ENCODE peak calls at places on chromosomes 3 and 15, in six cellular contexts. M is A549, P is neural progenitor cell, F is psoas muscle, E is cardiac fibroblast, C is endothelial cell. D is an unnamed sample.

GRCh38 chr3:39502838-39503145 is 35.3 kb downstream of the MOBP start:
- DNase-seq in M (no peak), P (no peak), F (no peak), E (no peak), C (no peak), D (no peak)

GRCh38 chr3:88807471-88808090 is 299.8 kb upstream of the EPHA3 start:
- DNase-seq in M (no peak), P (peak; percentile 63), F (no peak), E (peak; percentile 73), C (no peak), D (no peak)

GRCh38 chr3:78645628-78646310 is 1122.0 kb downstream of the ROBO1 start:
- DNase-seq in M (peak; percentile 79), P (peak; percentile 73), F (no peak), E (peak; percentile 90), C (peak; percentile 35), D (no peak)

GRCh38 chr3:46681387-46681786 is 12.1 kb downstream of the ALS2CL start:
- DNase-seq in M (no peak), P (no peak), F (no peak), E (no peak), C (no peak), D (no peak)

GRCh38 chr3:169668081-169668956 is 4.8 kb upstream of the MECOM start:
- DNase-seq in M (peak; percentile 18), P (peak; percentile 75), F (peak; percentile 62), E (peak; percentile 50), C (peak; percentile 55), D (no peak)

GRCh38 chr3:134384963-134385362 is 10.7 kb upstream of the AMOTL2 start:
- DNase-seq in M (no peak), P (no peak), F (no peak), E (no peak), C (no peak), D (no peak)

GRCh38 chr3:177673105-177673804 is 476.0 kb upstream of the TBL1XR1 start:
- DNase-seq in M (peak; percentile 16), P (no peak), F (no peak), E (peak; percentile 88), C (no peak), D (no peak)

GRCh38 chr3:49720383-49721164 is 1.1 kb upstream of the AMIGO3 start:
- DNase-seq in M (no peak), P (no peak), F (peak; percentile 52), E (no peak), C (no peak), D (no peak)

GRCh38 chr3:149576071-149576564 is 81.7 kb downstream of the WWTR1 start:
- DNase-seq in M (peak; percentile 89), P (peak; percentile 50), F (no peak), E (peak; percentile 98), C (no peak), D (no peak)

GRCh38 chr3:46552538-46552937 is 13.6 kb downstream of the LRRC2 start:
- DNase-seq in M (no peak), P (no peak), F (no peak), E (no peak), C (no peak), D (no peak)

GRCh38 chr15:42267286-42267685 is 5.7 kb upstream of the GANC start:
- DNase-seq in M (no peak), P (no peak), F (no peak), E (peak; percentile 7), C (no peak), D (no peak)

GRCh38 chr3:114627760-114628159 is 333.9 kb downstream of the TIGIT start:
- DNase-seq in M (no peak), P (no peak), F (peak; percentile 64), E (peak; percentile 81), C (no peak), D (no peak)

GRCh38 chr3:46338840-46339239 is 15.1 kb upstream of the CCR2 start:
- DNase-seq in M (no peak), P (no peak), F (no peak), E (no peak), C (no peak), D (no peak)

GRCh38 chr3:117356296-117356695 is 646.7 kb downstream of the TUSC7 start:
- DNase-seq in M (no peak), P (peak; percentile 70), F (no peak), E (no peak), C (no peak), D (no peak)
- TF ChIP-seq CTCF in M (no peak), P (no peak), F (no peak), E (no peak), C (no peak), D (no peak)

GRCh38 chr15:49877871-49878511 is 241.0 kb downstream of the ATP8B4 start:
- DNase-seq in M (no peak), P (no peak), F (no peak), E (peak; percentile 47), C (no peak), D (no peak)

GRCh38 chr15:49877117-49877860 is 241.7 kb downstream of the ATP8B4 start:
- DNase-seq in M (no peak), P (no peak), F (no peak), E (no peak), C (no peak), D (no peak)

GRCh38 chr15:49876401-49877038 is 242.5 kb downstream of the ATP8B4 start:
- DNase-seq in M (peak; percentile 37), P (peak; percentile 45), F (no peak), E (no peak), C (peak; percentile 27), D (no peak)

DNA sequence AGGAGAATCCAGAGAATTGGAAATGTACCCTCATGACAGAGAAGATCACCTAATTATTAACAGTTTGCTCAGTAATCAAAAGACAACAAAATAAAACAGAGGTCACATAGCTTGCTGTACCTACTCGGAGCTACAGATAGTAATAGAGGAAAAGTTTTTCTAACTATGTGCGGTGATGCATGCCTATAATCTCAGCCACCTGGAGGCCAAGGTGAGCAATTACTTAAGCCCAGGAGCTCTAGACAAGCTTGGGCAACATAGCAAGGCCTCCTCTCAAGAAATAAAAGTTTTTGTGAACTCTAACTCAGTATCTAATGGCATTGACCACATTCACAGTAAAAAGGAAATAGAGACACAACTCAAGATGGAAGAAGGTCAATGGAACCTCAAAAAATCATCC is 243.6 kb downstream of the ATP8B4 start:
- DNase-seq in M (peak; percentile 30), P (no peak), F (no peak), E (no peak), C (no peak), D (no peak)
- TF ChIP-seq CTCF in M (no peak), P (peak; percentile 26), F (no peak), E (no peak), C (peak; percentile 42), D (peak; percentile 41)

GRCh38 chr3:195823286-195823685 is 11.6 kb upstream of the MUC4 start:
- DNase-seq in M (no peak), P (peak; percentile 1), F (no peak), E (no peak), C (no peak), D (no peak)

GRCh38 chr3:195822131-195822696 is 10.5 kb upstream of the MUC4 start:
- DNase-seq in M (no peak), P (peak; percentile 1), F (no peak), E (no peak), C (no peak), D (no peak)

GRCh38 chr3:195825191-195825588 is 13.5 kb upstream of the MUC4 start:
- DNase-seq in M (no peak), P (no peak), F (peak; percentile 31), E (no peak), C (no peak), D (no peak)

GRCh38 chr3:195825857-195826804 is 14.4 kb upstream of the MUC4 start:
- DNase-seq in M (no peak), P (no peak), F (peak; percentile 46), E (no peak), C (no peak), D (no peak)

DNA sequence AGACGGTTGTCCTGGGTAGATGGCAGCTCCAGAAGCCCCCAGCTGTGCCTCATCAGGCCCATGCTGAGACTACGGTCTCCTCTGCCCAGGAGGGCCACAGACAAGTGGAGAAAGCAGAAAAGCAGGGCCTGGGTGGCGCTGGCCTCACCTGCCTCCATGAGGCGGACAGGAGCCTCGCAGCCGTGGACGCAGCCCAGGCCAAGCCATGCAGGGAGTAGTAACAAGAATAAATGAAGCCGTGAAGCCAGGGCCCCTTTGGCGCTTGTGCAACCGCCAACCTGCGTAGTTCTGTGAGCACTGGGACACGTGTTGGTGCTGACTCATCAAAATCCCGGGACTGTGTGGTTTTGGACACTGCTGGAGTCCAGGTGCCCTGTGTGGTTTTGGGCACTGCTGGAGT is 12.3 kb upstream of the MUC4 start:
- DNase-seq in M (no peak), P (peak; percentile 20), F (no peak), E (no peak), C (no peak), D (no peak)
- TF ChIP-seq CTCF in M (no peak), P (no peak), F (no peak), E (no peak), C (no peak), D (no peak)

GRCh38 chr3:20052851-20053250 is 12.6 kb downstream of the KAT2B start:
- DNase-seq in M (no peak), P (no peak), F (no peak), E (no peak), C (no peak), D (no peak)
- TF ChIP-seq CTCF in M (no peak), P (no peak), F (no peak), E (no peak), C (no peak), D (no peak)

GRCh38 chr3:173397161-173398110 is at the start of gene NLGN1:
- DNase-seq in M (no peak), P (peak; percentile 86), F (peak; percentile 83), E (peak; percentile 65), C (peak; percentile 71), D (peak; percentile 78)
- TF ChIP-seq CTCF in M (no peak), P (peak; percentile 44), F (no peak), E (peak; percentile 32), C (no peak), D (peak; percentile 44)

DNA sequence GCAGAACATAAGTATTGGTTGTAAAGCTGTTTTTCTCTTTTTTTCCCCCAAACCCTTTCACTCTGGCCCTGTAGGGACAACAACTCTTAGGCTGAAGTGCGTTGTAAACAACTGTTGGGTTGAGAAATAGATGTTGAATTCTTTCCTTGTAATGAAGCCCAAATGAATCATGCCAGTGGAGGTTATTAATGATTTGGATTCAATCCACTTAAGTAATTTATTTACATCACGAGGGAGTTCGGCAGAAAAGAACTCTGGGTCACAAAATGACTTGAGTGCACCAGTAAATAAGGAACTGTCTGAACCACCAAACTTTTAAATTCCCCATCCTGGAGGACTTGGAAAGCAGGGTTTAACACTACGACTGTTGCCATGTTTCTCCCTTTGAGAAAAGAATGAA is 218.9 kb downstream of the PDZRN3 start:
- DNase-seq in M (no peak), P (no peak), F (no peak), E (no peak), C (no peak), D (no peak)
- TF ChIP-seq CTCF in M (no peak), P (no peak), F (no peak), E (no peak), C (no peak), D (no peak)

GRCh38 chr3:113516115-113516505 is 1.2 kb upstream of the SPICE1 start:
- DNase-seq in M (peak; percentile 72), P (peak; percentile 9), F (no peak), E (no peak), C (no peak), D (no peak)
- TF ChIP-seq CTCF in M (peak; percentile 41), P (no peak), F (no peak), E (no peak), C (no peak), D (no peak)

GRCh38 chr3:194505791-194506415 is 19.1 kb upstream of the ATP13A3 start:
- DNase-seq in M (no peak), P (no peak), F (no peak), E (no peak), C (no peak), D (no peak)
- TF ChIP-seq CTCF in M (no peak), P (no peak), F (no peak), E (no peak), C (no peak), D (no peak)

D was measured in type B pancreatic cell.